ENCODE peak calls at places on chromosomes 4 and X, in six cellular contexts. One of them, this sample, is unnamed.

GRCh38 chr4:39706334-39706733 is 8.4 kb downstream of the UBE2K start:
- DNase-seq in IMR-90: peak; percentile 89
- DNase-seq in H1: no peak
- DNase-seq in neuronal stem cell: no peak
- DNase-seq in mammary epithelial cell: peak; percentile 65
- DNase-seq in astrocyte: peak; percentile 82
- DNase-seq in this sample: peak; percentile 88

GRCh38 chr4:48635310-48635709 is 144.8 kb downstream of the FRYL start:
- DNase-seq in astrocyte: peak; percentile 53
- DNase-seq in mammary epithelial cell: peak; percentile 43
- DNase-seq in neuronal stem cell: no peak
- DNase-seq in H1: no peak
- DNase-seq in IMR-90: peak; percentile 37
- DNase-seq in this sample: peak; percentile 67

GRCh38 chrX:39336709-39337294 is 535.5 kb downstream of the MID1IP1 start:
- DNase-seq in IMR-90: no peak
- DNase-seq in H1: no peak
- DNase-seq in mammary epithelial cell: no peak
- DNase-seq in neuronal stem cell: no peak
- DNase-seq in astrocyte: no peak
- DNase-seq in this sample: peak; percentile 12

GRCh38 chr4:73816814-73817213 is 19.7 kb upstream of the CXCL6 start:
- DNase-seq in IMR-90: peak; percentile 89
- DNase-seq in astrocyte: peak; percentile 94
- DNase-seq in neuronal stem cell: no peak
- DNase-seq in mammary epithelial cell: peak; percentile 92
- DNase-seq in H1: no peak
- DNase-seq in this sample: peak; percentile 95

GRCh38 chr4:38509551-38509950 is 154.4 kb upstream of the KLF3 start:
- DNase-seq in astrocyte: no peak
- DNase-seq in H1: no peak
- DNase-seq in neuronal stem cell: no peak
- DNase-seq in mammary epithelial cell: no peak
- DNase-seq in IMR-90: no peak
- DNase-seq in this sample: no peak

GRCh38 chr4:26420903-26421302 is 69.4 kb downstream of the CCKAR start:
- DNase-seq in mammary epithelial cell: no peak
- DNase-seq in neuronal stem cell: no peak
- DNase-seq in astrocyte: peak; percentile 51
- DNase-seq in IMR-90: peak; percentile 56
- DNase-seq in H1: no peak
- DNase-seq in this sample: peak; percentile 68

GRCh38 chr4:26590639-26591038 is 6.8 kb downstream of the TBC1D19 start:
- DNase-seq in mammary epithelial cell: peak; percentile 79
- DNase-seq in IMR-90: peak; percentile 46
- DNase-seq in astrocyte: peak; percentile 78
- DNase-seq in H1: no peak
- DNase-seq in neuronal stem cell: no peak
- DNase-seq in this sample: no peak

GRCh38 chr4:77040856-77041576 is 34.8 kb downstream of the CCNI start:
- DNase-seq in IMR-90: peak; percentile 57
- DNase-seq in astrocyte: peak; percentile 33
- DNase-seq in mammary epithelial cell: no peak
- DNase-seq in H1: no peak
- DNase-seq in neuronal stem cell: no peak
- DNase-seq in this sample: peak; percentile 47

GRCh38 chr4:142435599-142436235 is 410.4 kb downstream of the INPP4B start:
- DNase-seq in mammary epithelial cell: no peak
- DNase-seq in H1: peak; percentile 44
- DNase-seq in astrocyte: no peak
- DNase-seq in neuronal stem cell: peak; percentile 17
- DNase-seq in IMR-90: no peak
- DNase-seq in this sample: no peak

GRCh38 chr4:128267745-128268144 is 19.9 kb downstream of the PGRMC2 start:
- DNase-seq in H1: no peak
- DNase-seq in mammary epithelial cell: no peak
- DNase-seq in neuronal stem cell: no peak
- DNase-seq in IMR-90: no peak
- DNase-seq in astrocyte: no peak
- DNase-seq in this sample: no peak

GRCh38 chrX:1778817-1779216 is 164.0 kb downstream of the ASMT start:
- DNase-seq in mammary epithelial cell: peak; percentile 11
- DNase-seq in IMR-90: no peak
- DNase-seq in neuronal stem cell: no peak
- DNase-seq in H1: no peak
- DNase-seq in astrocyte: no peak
- DNase-seq in this sample: peak; percentile 1

GRCh38 chr4:165873298-165874071 is 448 bp downstream of the TLL1 start:
- DNase-seq in neuronal stem cell: peak; percentile 48
- DNase-seq in IMR-90: no peak
- DNase-seq in H1: no peak
- DNase-seq in astrocyte: peak; percentile 13
- DNase-seq in mammary epithelial cell: peak; percentile 56
- DNase-seq in this sample: peak; percentile 35

GRCh38 chr4:157043131-157043530 is 32.8 kb upstream of the GLRB start:
- DNase-seq in IMR-90: peak; percentile 51
- DNase-seq in H1: no peak
- DNase-seq in astrocyte: peak; percentile 47
- DNase-seq in mammary epithelial cell: peak; percentile 31
- DNase-seq in neuronal stem cell: peak; percentile 5
- DNase-seq in this sample: peak; percentile 58

GRCh38 chr4:167232805-167233522 is 1.3 kb downstream of the SPOCK3 start:
- DNase-seq in astrocyte: no peak
- DNase-seq in IMR-90: no peak
- DNase-seq in H1: no peak
- DNase-seq in neuronal stem cell: peak; percentile 9
- DNase-seq in mammary epithelial cell: no peak
- DNase-seq in this sample: no peak

GRCh38 chrX:129732857-129733256 is 5.9 kb upstream of the XPNPEP2 start:
- DNase-seq in IMR-90: no peak
- DNase-seq in mammary epithelial cell: no peak
- DNase-seq in astrocyte: no peak
- DNase-seq in H1: no peak
- DNase-seq in neuronal stem cell: no peak
- DNase-seq in this sample: no peak

GRCh38 chr4:7052923-7053715 is 9.9 kb downstream of the TADA2B start:
- DNase-seq in neuronal stem cell: no peak
- DNase-seq in H1: no peak
- DNase-seq in mammary epithelial cell: no peak
- DNase-seq in IMR-90: no peak
- DNase-seq in astrocyte: no peak
- DNase-seq in this sample: peak; percentile 44

GRCh38 chrX:118528089-118528753 is 32.6 kb downstream of the DOCK11 start:
- DNase-seq in astrocyte: no peak
- DNase-seq in mammary epithelial cell: no peak
- DNase-seq in neuronal stem cell: no peak
- DNase-seq in IMR-90: no peak
- DNase-seq in H1: no peak
- DNase-seq in this sample: no peak

GRCh38 chr4:25792200-25792791 is 70.5 kb downstream of the SEL1L3 start:
- DNase-seq in mammary epithelial cell: no peak
- DNase-seq in IMR-90: no peak
- DNase-seq in astrocyte: no peak
- DNase-seq in H1: no peak
- DNase-seq in neuronal stem cell: no peak
- DNase-seq in this sample: peak; percentile 10

GRCh38 chrX:40544343-40545250 is 36.2 kb upstream of the ATP6AP2 start:
- DNase-seq in astrocyte: no peak
- DNase-seq in neuronal stem cell: no peak
- DNase-seq in mammary epithelial cell: peak; percentile 19
- DNase-seq in H1: no peak
- DNase-seq in IMR-90: peak; percentile 25
- DNase-seq in this sample: peak; percentile 14

GRCh38 chr4:26342328-26343040 is 21.7 kb downstream of the RBPJ start:
- DNase-seq in H1: no peak
- DNase-seq in neuronal stem cell: no peak
- DNase-seq in mammary epithelial cell: peak; percentile 88
- DNase-seq in astrocyte: peak; percentile 97
- DNase-seq in IMR-90: peak; percentile 95
- DNase-seq in this sample: peak; percentile 97

GRCh38 chrX:151004085-151004484 is 20.9 kb downstream of the HMGB3 start:
- DNase-seq in IMR-90: peak; percentile 2
- DNase-seq in astrocyte: no peak
- DNase-seq in mammary epithelial cell: no peak
- DNase-seq in neuronal stem cell: no peak
- DNase-seq in H1: no peak
- DNase-seq in this sample: no peak

GRCh38 chr4:119025440-119025839 is 110.2 kb upstream of the MYOZ2 start:
- DNase-seq in neuronal stem cell: no peak
- DNase-seq in H1: no peak
- DNase-seq in astrocyte: peak; percentile 68
- DNase-seq in mammary epithelial cell: peak; percentile 74
- DNase-seq in IMR-90: peak; percentile 70
- DNase-seq in this sample: peak; percentile 62

GRCh38 chrX:45435481-45435880 is 234.8 kb upstream of the DIPK2B start:
- DNase-seq in neuronal stem cell: no peak
- DNase-seq in astrocyte: no peak
- DNase-seq in IMR-90: no peak
- DNase-seq in H1: no peak
- DNase-seq in mammary epithelial cell: no peak
- DNase-seq in this sample: no peak
- H3K9ac ChIP-seq in neuronal stem cell: no peak overlapping the region
- H3K9ac ChIP-seq in astrocyte: no peak overlapping the region
- H3K9ac ChIP-seq in IMR-90: no peak overlapping the region
- H3K9ac ChIP-seq in H1: no peak overlapping the region
- H3K9ac ChIP-seq in mammary epithelial cell: no peak overlapping the region
- H3K9ac ChIP-seq in this sample: no peak overlapping the region

GRCh38 chr4:186201535-186202230 is 10.3 kb downstream of the CYP4V2 start:
- DNase-seq in mammary epithelial cell: peak; percentile 33
- DNase-seq in astrocyte: no peak
- DNase-seq in H1: no peak
- DNase-seq in neuronal stem cell: peak; percentile 9
- DNase-seq in IMR-90: peak; percentile 40
- DNase-seq in this sample: peak; percentile 26
- H3K27ac ChIP-seq in mammary epithelial cell: no peak overlapping the region
- H3K27ac ChIP-seq in astrocyte: no peak overlapping the region
- H3K27ac ChIP-seq in H1: no peak overlapping the region
- H3K27ac ChIP-seq in neuronal stem cell: no peak overlapping the region
- H3K27ac ChIP-seq in IMR-90: no peak overlapping the region
- H3K27ac ChIP-seq in this sample: no peak overlapping the region

DNA sequence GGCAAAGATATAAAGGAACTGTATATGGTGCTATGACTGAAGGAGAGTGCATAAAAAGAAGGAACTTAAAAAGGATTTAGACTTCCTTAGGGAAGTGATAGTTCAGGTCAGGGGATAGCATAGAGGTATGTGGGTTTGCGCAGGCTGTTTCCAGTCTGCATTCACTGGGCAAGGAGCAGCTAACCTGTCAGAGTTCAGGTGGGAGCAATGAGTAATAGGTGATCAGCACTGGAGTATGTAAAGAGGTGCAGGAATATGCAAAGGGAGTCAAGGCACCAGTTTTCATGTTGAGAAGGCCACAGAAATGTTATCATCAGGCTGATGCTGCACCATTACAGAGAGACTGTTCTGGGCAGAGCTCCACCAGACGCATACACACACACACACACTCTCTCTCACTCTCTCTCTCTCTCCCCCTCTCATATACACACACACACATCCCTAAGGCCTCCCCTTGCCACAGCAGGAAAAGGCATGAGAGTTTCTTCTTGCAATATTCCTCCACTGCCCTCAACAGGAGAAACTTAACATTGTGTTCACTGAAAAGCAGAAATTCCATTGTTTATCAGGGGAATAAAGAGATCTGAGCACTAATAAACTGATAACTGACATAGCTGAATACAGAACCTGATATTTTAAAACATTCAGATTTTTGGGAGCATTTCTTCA is 256.4 kb upstream of the GRID2 start:
- DNase-seq in astrocyte: peak; percentile 46
- DNase-seq in neuronal stem cell: no peak
- DNase-seq in IMR-90: peak; percentile 1
- DNase-seq in mammary epithelial cell: no peak
- DNase-seq in H1: no peak
- DNase-seq in this sample: peak; percentile 51
- H3K9ac ChIP-seq in astrocyte: no peak overlapping the region
- H3K9ac ChIP-seq in neuronal stem cell: no peak overlapping the region
- H3K9ac ChIP-seq in IMR-90: no peak overlapping the region
- H3K9ac ChIP-seq in mammary epithelial cell: no peak overlapping the region
- H3K9ac ChIP-seq in H1: no peak overlapping the region
- H3K9ac ChIP-seq in this sample: no peak overlapping the region

GRCh38 chrX:66164470-66164869 is 423 bp downstream of the HEPH start:
- DNase-seq in neuronal stem cell: peak; percentile 4
- DNase-seq in IMR-90: no peak
- DNase-seq in astrocyte: no peak
- DNase-seq in mammary epithelial cell: peak; percentile 1
- DNase-seq in H1: no peak
- DNase-seq in this sample: no peak
- H3K27ac ChIP-seq in neuronal stem cell: peak overlapping the region; percentile 66
- H3K27ac ChIP-seq in IMR-90: peak overlapping the region; percentile 41
- H3K27ac ChIP-seq in astrocyte: peak overlapping the region; percentile 26
- H3K27ac ChIP-seq in mammary epithelial cell: no peak overlapping the region
- H3K27ac ChIP-seq in H1: no peak overlapping the region
- H3K27ac ChIP-seq in this sample: no peak overlapping the region

GRCh38 chr4:184395451-184395917 is 78.9 kb downstream of the IRF2 start:
- DNase-seq in neuronal stem cell: no peak
- DNase-seq in IMR-90: no peak
- DNase-seq in astrocyte: no peak
- DNase-seq in mammary epithelial cell: no peak
- DNase-seq in H1: no peak
- DNase-seq in this sample: no peak
- H3K9ac ChIP-seq in neuronal stem cell: no peak overlapping the region
- H3K9ac ChIP-seq in IMR-90: no peak overlapping the region
- H3K9ac ChIP-seq in astrocyte: no peak overlapping the region
- H3K9ac ChIP-seq in mammary epithelial cell: no peak overlapping the region
- H3K9ac ChIP-seq in H1: no peak overlapping the region
- H3K9ac ChIP-seq in this sample: no peak overlapping the region

GRCh38 chr4:155774033-155774432 is 15.2 kb downstream of the GUCY1B1 start:
- DNase-seq in H1: no peak
- DNase-seq in mammary epithelial cell: no peak
- DNase-seq in astrocyte: no peak
- DNase-seq in neuronal stem cell: no peak
- DNase-seq in IMR-90: no peak
- DNase-seq in this sample: no peak
- H3K27ac ChIP-seq in H1: no peak overlapping the region
- H3K27ac ChIP-seq in mammary epithelial cell: no peak overlapping the region
- H3K27ac ChIP-seq in astrocyte: no peak overlapping the region
- H3K27ac ChIP-seq in neuronal stem cell: no peak overlapping the region
- H3K27ac ChIP-seq in IMR-90: no peak overlapping the region
- H3K27ac ChIP-seq in this sample: no peak overlapping the region

DNA sequence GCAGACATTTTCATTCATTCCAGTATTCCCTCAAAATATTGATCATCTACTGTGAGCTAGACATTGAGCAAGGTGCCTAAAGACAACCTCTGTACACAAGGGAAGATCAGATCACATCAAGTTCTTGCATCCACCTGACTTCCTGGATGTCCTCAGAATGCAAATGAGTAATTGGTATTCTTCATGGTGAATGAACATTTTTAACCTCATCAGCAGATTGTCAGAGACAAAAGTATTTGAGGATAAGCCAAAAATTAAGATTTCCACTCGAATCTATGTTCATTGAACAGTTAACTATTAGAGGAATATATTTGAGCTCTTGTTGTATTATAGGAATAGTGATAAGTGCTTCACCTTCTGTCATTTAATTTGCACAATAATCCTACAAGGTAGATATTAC is 1.3 kb downstream of the SMARCAD1 start:
- DNase-seq in IMR-90: no peak
- DNase-seq in H1: no peak
- DNase-seq in mammary epithelial cell: no peak
- DNase-seq in astrocyte: no peak
- DNase-seq in neuronal stem cell: no peak
- DNase-seq in this sample: no peak
- H3K9ac ChIP-seq in IMR-90: no peak overlapping the region
- H3K9ac ChIP-seq in H1: no peak overlapping the region
- H3K9ac ChIP-seq in mammary epithelial cell: no peak overlapping the region
- H3K9ac ChIP-seq in astrocyte: peak overlapping the region; percentile 99
- H3K9ac ChIP-seq in neuronal stem cell: no peak overlapping the region
- H3K9ac ChIP-seq in this sample: no peak overlapping the region

GRCh38 chr4:185232370-185232769 is 23.0 kb downstream of the SNX25 start:
- DNase-seq in astrocyte: peak; percentile 55
- DNase-seq in neuronal stem cell: no peak
- DNase-seq in H1: no peak
- DNase-seq in mammary epithelial cell: no peak
- DNase-seq in IMR-90: peak; percentile 57
- DNase-seq in this sample: peak; percentile 36
- H3K27ac ChIP-seq in astrocyte: no peak overlapping the region
- H3K27ac ChIP-seq in neuronal stem cell: no peak overlapping the region
- H3K27ac ChIP-seq in H1: no peak overlapping the region
- H3K27ac ChIP-seq in mammary epithelial cell: no peak overlapping the region
- H3K27ac ChIP-seq in IMR-90: no peak overlapping the region
- H3K27ac ChIP-seq in this sample: no peak overlapping the region

This sample was measured in fibroblast of lung.